ENCODE peak calls at places on chromosomes 2 and 18, in nine cellular contexts. Y is glutamatergic neuron; A is H9; J is Panc1; P is CD8-positive, alpha-beta T cell; V is right atrium auricular region; O is lower lobe of right lung; H is upper lobe of right lung; I is lower leg skin. T is an unnamed sample.

GRCh38 chr2:62895632-62896009 is 155.0 kb upstream of the OTX1 start:
- DNase-seq in A (no peak), P (no peak), V (no peak), H (no peak), J (no peak), I (no peak), O (no peak), Y (no peak), T (no peak)

GRCh38 chr2:42754021-42754775 is 9.7 kb downstream of the OXER1 start:
- DNase-seq in O (no peak), A (no peak), J (no peak), Y (peak), V (no peak), P (no peak), I (no peak), H (no peak), T (peak)

GRCh38 chr2:181998045-181998444 is 12.4 kb downstream of the PPP1R1C start:
- DNase-seq in Y (no peak), I (no peak), J (no peak), A (no peak), V (no peak), H (no peak), O (no peak), P (no peak), T (no peak)

GRCh38 chr2:237341872-237342271 is 72.1 kb downstream of the COL6A3 start:
- DNase-seq in A (no peak), J (no peak), I (no peak), O (no peak), V (no peak), Y (no peak), H (no peak), P (no peak), T (no peak)

GRCh38 chr18:23690505-23691068 is 1.3 kb downstream of the LAMA3 start:
- DNase-seq in I (no peak), J (no peak), P (no peak), Y (peak), H (peak), V (no peak), O (no peak), A (peak), T (no peak)

GRCh38 chr2:202039278-202040100 is 5.8 kb downstream of the FZD7 start:
- DNase-seq in A (no peak), P (no peak), O (no peak), Y (no peak), I (no peak), J (no peak), V (no peak), H (no peak), T (no peak)

GRCh38 chr18:25517881-25518715 is 166.1 kb upstream of the ZNF521 start:
- DNase-seq in Y (no peak), P (no peak), V (no peak), J (no peak), A (no peak), O (no peak), H (no peak), I (no peak), T (no peak)

GRCh38 chr2:197309369-197310231 is 980 bp downstream of the ANKRD44 start:
- DNase-seq in O (peak), H (peak), P (peak), Y (peak), I (peak), J (no peak), A (peak), V (no peak), T (peak)

GRCh38 chr2:28390857-28391563 is 1.6 kb upstream of the FOSL2 start:
- DNase-seq in P (no peak), Y (peak), H (peak), J (peak), I (peak), O (peak), A (peak), V (peak), T (no peak)

DNA sequence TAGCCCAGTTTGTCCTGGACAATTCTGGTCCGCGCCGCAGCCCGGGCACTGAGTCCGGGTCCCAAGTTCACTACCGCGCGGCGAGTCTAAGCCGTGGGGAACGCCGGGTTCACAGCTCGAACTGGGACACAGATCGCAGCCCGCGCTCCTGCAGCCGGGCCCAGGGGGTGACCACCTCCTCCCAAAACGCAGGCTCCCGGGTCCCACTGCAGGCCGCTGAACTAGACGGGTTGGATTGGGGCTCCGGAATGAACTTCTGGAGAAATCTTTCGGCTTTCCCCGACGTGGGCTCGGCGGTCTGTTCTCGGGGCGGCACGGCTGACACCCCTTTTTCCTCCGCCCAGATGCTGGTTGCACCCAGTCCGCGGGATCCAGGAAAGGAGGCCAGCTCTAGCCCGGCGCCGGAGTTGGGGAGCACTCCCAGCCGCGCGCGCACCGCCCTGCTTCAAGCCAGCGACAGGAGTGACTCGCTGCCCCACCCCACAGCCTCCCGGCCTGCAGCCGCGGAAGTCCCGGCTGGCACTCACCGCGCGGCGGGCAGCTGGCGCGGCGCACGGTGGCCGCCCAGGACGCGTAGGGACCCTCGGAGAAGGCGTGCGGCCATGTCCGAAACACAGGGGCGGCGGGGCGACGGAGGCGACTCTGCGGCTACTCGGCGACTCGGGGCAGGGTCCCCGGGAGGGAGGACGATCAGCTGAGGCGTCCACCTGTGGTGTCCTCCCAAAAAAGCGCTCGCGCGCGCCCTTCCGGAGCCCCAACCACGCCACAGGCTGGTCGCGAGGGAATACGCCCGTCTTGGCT is at the start of gene ACADL:
- DNase-seq in H (peak), P (no peak), Y (peak), O (peak), J (no peak), A (peak), I (peak), V (peak), T (peak)
- TF ChIP-seq CTCF in H (no peak), P (no peak), Y (no peak), O (no peak), J (no peak), A (no peak), I (no peak), V (no peak), T (no peak)

DNA sequence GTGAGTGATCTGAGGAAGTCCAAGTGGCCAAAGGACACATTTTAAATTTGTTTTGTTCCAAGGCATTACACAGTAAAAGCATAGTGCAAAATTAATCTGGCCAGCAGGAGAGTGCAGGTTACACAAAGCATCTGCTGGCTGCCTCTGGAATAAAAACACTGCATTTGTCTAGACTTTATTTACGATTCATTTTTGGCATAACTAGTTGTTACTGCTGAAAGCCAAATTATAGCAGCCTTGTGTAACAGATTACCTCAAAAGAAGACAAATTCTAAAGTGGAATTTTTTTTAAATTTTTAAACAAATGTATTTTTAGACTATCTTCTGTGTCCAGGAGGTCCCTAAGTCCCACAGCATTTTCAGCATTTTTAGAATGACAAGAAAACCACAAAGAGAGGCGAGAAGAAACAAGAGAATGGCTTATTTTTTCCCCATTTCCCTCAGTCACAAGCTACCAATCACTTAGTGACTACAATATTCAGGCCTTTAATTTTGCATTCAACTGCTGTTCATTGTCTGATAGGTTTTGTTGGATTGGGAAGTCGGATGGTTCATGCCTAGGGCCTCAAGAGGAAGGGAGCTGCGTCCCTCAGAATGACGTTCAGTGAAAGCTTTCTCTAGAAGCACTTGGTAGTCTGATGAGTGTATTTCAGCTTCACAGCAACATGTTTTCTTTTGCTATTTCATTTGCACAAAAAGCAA is 46.0 kb downstream of the TMEFF2 start:
- DNase-seq in O (no peak), I (no peak), H (no peak), Y (no peak), P (no peak), V (no peak), J (no peak), A (no peak), T (no peak)
- TF ChIP-seq CTCF in O (peak), I (no peak), H (no peak), Y (no peak), P (no peak), V (no peak), J (no peak), A (no peak), T (no peak)

DNA sequence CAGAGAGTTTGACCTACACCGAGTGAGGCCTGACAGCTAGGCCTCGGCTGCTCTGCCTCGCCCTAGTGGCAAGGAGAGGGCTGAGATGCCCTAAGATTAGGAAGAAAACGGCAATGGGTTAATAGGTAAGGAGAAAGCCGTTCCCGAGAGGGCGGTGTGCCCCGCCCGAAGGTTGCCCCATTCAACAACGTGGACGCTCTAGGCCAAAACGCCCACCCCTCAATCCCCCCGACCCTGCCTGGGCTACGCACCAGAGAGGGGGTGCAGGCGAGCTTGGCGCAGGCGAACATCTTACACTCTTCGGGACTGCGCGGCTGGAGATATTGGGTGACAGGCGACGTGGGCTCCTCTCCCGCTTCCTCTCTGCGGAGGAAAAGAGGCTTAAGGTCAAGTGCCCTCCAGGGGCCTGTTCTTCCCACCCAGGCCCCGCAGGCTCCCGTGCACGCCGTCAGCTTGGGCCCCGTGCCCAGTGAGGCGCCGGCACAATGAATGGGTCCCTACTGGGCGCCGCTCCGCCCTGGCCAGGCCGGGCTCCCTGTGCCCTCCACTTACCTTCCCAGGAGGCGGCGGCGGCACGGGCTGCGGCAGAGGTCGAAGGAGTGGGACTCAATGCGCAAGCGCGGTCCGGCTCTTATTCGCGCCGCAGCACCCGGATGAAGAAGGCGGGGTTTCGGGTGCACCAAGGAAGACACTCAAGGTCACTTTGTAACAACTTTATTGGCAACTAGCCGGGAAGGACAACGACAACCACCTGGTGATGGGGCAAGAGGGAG is at the start of gene ATP5MC3:
- DNase-seq in H (peak), V (peak), O (peak), J (no peak), I (peak), P (peak), Y (peak), A (peak), T (peak)
- TF ChIP-seq CTCF in H (peak), V (no peak), O (no peak), J (peak), I (no peak), P (no peak), Y (no peak), A (peak), T (no peak)

GRCh38 chr2:193502363-193503035 is 1307.8 kb upstream of the TMEFF2 start:
- DNase-seq in H (no peak), J (no peak), O (no peak), P (no peak), I (no peak), A (peak), V (no peak), Y (peak), T (no peak)
- TF ChIP-seq CTCF in H (no peak), J (no peak), O (no peak), P (no peak), I (no peak), A (peak), V (no peak), Y (no peak), T (no peak)

DNA sequence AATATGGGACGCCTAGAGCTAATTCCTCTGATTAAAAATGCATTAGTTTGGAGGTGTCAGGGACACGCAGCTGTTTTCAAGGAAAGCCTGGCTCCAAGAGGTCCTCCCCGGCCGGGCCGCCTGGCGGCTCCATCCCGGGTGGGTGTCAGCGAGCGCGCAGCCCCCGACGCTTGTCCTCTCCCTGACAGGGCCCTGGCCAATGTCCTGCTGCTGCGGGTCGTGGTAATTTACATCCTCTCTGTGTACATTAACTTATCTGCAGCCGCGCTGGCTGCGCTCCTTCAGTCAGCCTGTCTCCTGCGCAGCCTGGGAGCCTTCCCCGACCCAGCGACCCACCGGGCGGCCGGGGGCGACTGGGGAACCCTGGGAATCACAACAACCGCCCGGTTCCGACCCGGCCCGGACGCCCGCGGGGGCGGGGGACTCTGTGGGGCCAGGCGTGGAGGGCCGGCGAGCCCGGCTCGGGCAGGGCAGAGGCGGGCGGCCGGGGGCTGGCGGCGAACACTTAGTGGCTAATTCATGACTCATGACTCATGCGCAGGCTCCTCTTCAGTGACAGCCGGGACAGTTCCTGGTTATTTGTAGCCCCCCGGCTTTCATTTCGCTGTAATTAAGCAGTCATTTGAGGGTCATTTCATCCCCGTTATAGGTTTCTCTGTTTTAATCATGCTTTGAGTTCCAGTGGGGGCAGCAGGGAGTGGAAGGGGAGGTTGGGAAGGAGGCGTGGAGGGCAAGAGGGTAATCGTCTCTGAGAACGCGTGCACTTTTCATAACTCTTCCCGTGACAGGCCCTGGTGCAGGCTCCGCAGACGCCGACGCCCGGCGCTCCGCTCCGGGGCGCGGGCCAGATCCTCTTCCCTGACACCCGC is 141.9 kb upstream of the CTAGE1 start:
- DNase-seq in A (peak), V (peak), O (peak), Y (peak), H (peak), P (no peak), I (peak), J (no peak), T (peak)
- TF ChIP-seq CTCF in A (no peak), V (no peak), O (peak), Y (no peak), H (peak), P (no peak), I (no peak), J (peak), T (no peak)